ENCODE peak calls at places on chromosome 1, in six cellular contexts. T is GM23338, U is iPS DF 6.9, C is MM.1S, S is IMR-90, P is psoas muscle. I is an unnamed sample. For H3K4me1, the result is how much of the 10 kb centered on the place peaks cover.

GRCh38 chr1:209648931-209649776 is 3.1 kb downstream of the LAMB3 start:
- DNase-seq in P (no peak), S (peak), U (no peak), T (no peak), C (no peak), I (no peak)

GRCh38 chr1:152461544-152461943 is 47.5 kb upstream of the CRNN start:
- DNase-seq in S (peak), U (no peak), T (peak), P (no peak), C (peak), I (peak)

GRCh38 chr1:3453891-3454810 is at the start of gene ARHGEF16:
- DNase-seq in T (peak), C (peak), P (peak), S (peak), U (no peak), I (peak)

GRCh38 chr1:244087611-244088010 is 36.5 kb downstream of the ZBTB18 start:
- DNase-seq in S (no peak), P (no peak), U (no peak), C (no peak), T (no peak), I (no peak)

GRCh38 chr1:10265936-10266335 is 55.6 kb downstream of the KIF1B start:
- DNase-seq in C (no peak), U (no peak), P (no peak), T (no peak), S (no peak), I (no peak)

GRCh38 chr1:8727809-8728213 is 89.6 kb downstream of the RERE start:
- DNase-seq in P (peak), T (no peak), C (no peak), S (no peak), U (no peak), I (no peak)

GRCh38 chr1:114088392-114089299 is 65.0 kb downstream of the SYT6 start:
- DNase-seq in T (peak), U (no peak), S (no peak), C (no peak), P (no peak), I (no peak)

GRCh38 chr1:29849038-29849750 is 612.9 kb downstream of the PTPRU start:
- DNase-seq in S (peak), T (peak), C (peak), P (no peak), U (peak), I (peak)

GRCh38 chr1:14939527-14940284 is 213.8 kb upstream of the TMEM51 start:
- DNase-seq in S (peak), T (no peak), P (no peak), U (no peak), C (no peak), I (no peak)

GRCh38 chr1:243483084-243483845 is 227.4 kb downstream of the SDCCAG8 start:
- DNase-seq in T (peak), S (no peak), U (no peak), C (no peak), P (no peak), I (peak)

GRCh38 chr1:205495237-205495823 is 9.1 kb upstream of the CDK18 start:
- DNase-seq in C (no peak), P (no peak), S (no peak), T (peak), U (no peak), I (no peak)

GRCh38 chr1:245683377-245683716 is 528.6 kb downstream of the KIF26B start:
- DNase-seq in P (no peak), T (no peak), C (no peak), S (no peak), U (no peak), I (no peak)

GRCh38 chr1:224427346-224427745 is 7.3 kb downstream of the WDR26 start:
- DNase-seq in U (no peak), T (no peak), P (no peak), S (peak), C (no peak), I (no peak)

GRCh38 chr1:64569376-64569775 is 99.4 kb downstream of the CACHD1 start:
- DNase-seq in P (no peak), T (no peak), S (no peak), U (no peak), C (no peak), I (no peak)

GRCh38 chr1:156684227-156684782 is 7.1 kb upstream of the NES start:
- DNase-seq in C (no peak), S (peak), P (no peak), U (no peak), T (no peak), I (no peak)

GRCh38 chr1:100628631-100629081 is 90.7 kb downstream of the GPR88 start:
- DNase-seq in T (no peak), U (no peak), C (no peak), S (peak), P (no peak), I (no peak)

GRCh38 chr1:3852711-3853498 is 4.1 kb downstream of the CEP104 start:
- DNase-seq in C (no peak), S (no peak), U (no peak), P (no peak), T (peak), I (no peak)

GRCh38 chr1:6013491-6013890 is 21.3 kb upstream of the NPHP4 start:
- DNase-seq in P (no peak), U (no peak), C (no peak), S (no peak), T (no peak), I (no peak)

GRCh38 chr1:19869929-19870328 is 12.3 kb upstream of the OTUD3 start:
- DNase-seq in C (no peak), U (no peak), S (peak), T (no peak), P (no peak), I (no peak)

GRCh38 chr1:243364866-243365265 is 109.0 kb downstream of the SDCCAG8 start:
- DNase-seq in P (no peak), U (no peak), T (no peak), S (no peak), C (no peak), I (no peak)

GRCh38 chr1:218347713-218348627 is 2.8 kb downstream of the TGFB2 start:
- DNase-seq in P (no peak), T (peak), U (no peak), C (no peak), S (peak), I (peak)

GRCh38 chr1:167861664-167862381 is 52.1 kb downstream of the ADCY10 start:
- DNase-seq in T (no peak), S (no peak), U (no peak), P (no peak), C (no peak), I (no peak)

GRCh38 chr1:116941670-116942069 is 32.0 kb downstream of the PTGFRN start:
- DNase-seq in T (no peak), C (no peak), P (no peak), U (no peak), S (no peak), I (no peak)

GRCh38 chr1:180773210-180773865 is 139.4 kb upstream of the KIAA1614 start:
- DNase-seq in C (no peak), P (no peak), S (peak), U (no peak), T (no peak), I (no peak)

GRCh38 chr1:71252900-71253299 is 172.1 kb upstream of the ZRANB2 start:
- DNase-seq in U (no peak), T (no peak), C (no peak), P (no peak), S (no peak), I (no peak)

GRCh38 chr1:159771501-159771900 is 9.3 kb upstream of the DUSP23 start:
- DNase-seq in U (no peak), P (no peak), S (no peak), T (no peak), C (no peak), I (no peak)

GRCh38 chr1:159737238-159737637 is 22.8 kb upstream of the CRP start:
- DNase-seq in P (no peak), C (no peak), S (no peak), U (no peak), T (no peak), I (no peak)

GRCh38 chr1:83996621-83997020 is 2.3 kb downstream of the TTLL7 start:
- DNase-seq in T (no peak), S (peak), C (no peak), U (no peak), P (no peak), I (no peak)

GRCh38 chr1:43861337-43861736 is 72.3 kb upstream of the ARTN start:
- DNase-seq in T (no peak), U (no peak), C (no peak), P (no peak), S (peak), I (no peak)

GRCh38 chr1:21149430-21149861 is 27.3 kb downstream of the EIF4G3 start:
- DNase-seq in C (no peak), U (no peak), P (no peak), S (peak), T (no peak), I (no peak)

GRCh38 chr1:192474080-192474683 is 101.4 kb upstream of the RGS1 start:
- DNase-seq in S (peak), P (no peak), U (no peak), T (peak), C (peak), I (no peak)

GRCh38 chr1:40130892-40131291 is 30.3 kb upstream of the RLF start:
- DNase-seq in T (no peak), U (no peak), C (no peak), S (no peak), P (no peak), I (no peak)

GRCh38 chr1:84726593-84727275 is 36.5 kb upstream of the SSX2IP start:
- DNase-seq in T (no peak), C (no peak), U (no peak), P (no peak), S (peak), I (no peak)

GRCh38 chr1:213985181-213986019 is 2.4 kb upstream of the PROX1 start:
- DNase-seq in P (no peak), U (no peak), C (no peak), S (no peak), T (peak), I (no peak)

GRCh38 chr1:8061210-8061609 is 35.1 kb upstream of the ERRFI1 start:
- DNase-seq in U (no peak), S (peak), T (no peak), P (no peak), C (no peak), I (peak)

GRCh38 chr1:205812271-205812877 is 624 bp downstream of the SLC41A1 start:
- DNase-seq in C (peak), U (no peak), T (peak), S (peak), P (no peak), I (peak)

GRCh38 chr1:115364776-115365155 is 26.7 kb upstream of the NGF start:
- DNase-seq in P (no peak), U (no peak), S (no peak), C (no peak), T (no peak), I (no peak)

GRCh38 chr1:45442272-45442671 is 48.7 kb downstream of the TESK2 start:
- DNase-seq in C (no peak), P (no peak), S (peak), T (no peak), U (no peak), I (no peak)

GRCh38 chr1:96596226-96596625 is 125.4 kb upstream of the PTBP2 start:
- DNase-seq in S (peak), U (peak), T (peak), P (peak), C (peak), I (peak)

GRCh38 chr1:212915245-212916091 is 34.9 kb upstream of the VASH2 start:
- DNase-seq in S (peak), C (no peak), U (no peak), P (peak), T (peak), I (peak)

GRCh38 chr1:212917134-212917485 is 33.2 kb upstream of the VASH2 start:
- DNase-seq in T (no peak), U (no peak), S (no peak), P (no peak), C (no peak), I (no peak)

GRCh38 chr1:212916395-212917133 is 33.8 kb upstream of the VASH2 start:
- DNase-seq in P (peak), C (no peak), S (peak), U (peak), T (peak), I (peak)

GRCh38 chr1:212917858-212918257 is 32.5 kb upstream of the VASH2 start:
- DNase-seq in U (no peak), S (no peak), P (no peak), C (no peak), T (no peak), I (no peak)

DNA sequence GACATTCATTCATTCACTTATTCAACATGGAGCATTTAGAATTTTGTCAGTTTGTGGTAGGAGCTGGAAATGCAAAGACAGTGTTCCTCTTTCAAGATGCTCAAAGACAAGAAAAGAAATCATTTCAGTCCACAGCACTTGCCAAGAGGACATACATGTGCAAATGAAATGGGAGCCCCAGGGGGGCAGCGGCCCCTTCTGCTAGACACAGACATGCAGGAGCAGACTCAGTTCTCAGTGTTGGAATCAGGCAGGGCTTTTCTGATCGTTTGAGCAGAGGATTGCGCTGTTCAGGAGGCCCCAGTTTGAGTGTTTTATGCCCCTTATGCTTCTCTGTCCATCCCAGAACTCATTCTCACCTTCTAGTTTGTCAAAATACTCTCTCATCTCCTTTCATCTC is 35.6 kb upstream of the VASH2 start:
- DNase-seq in U (no peak), S (no peak), C (no peak), P (no peak), T (peak), I (no peak)
- H3K4me1 ChIP-seq in U (under half), S (under half), C (under half), P (under half), T (under half), I (under half)

GRCh38 chr1:26274801-26275425 is 5.0 kb upstream of the SH3BGRL3 start:
- DNase-seq in T (no peak), U (no peak), S (peak), C (no peak), P (no peak), I (no peak)
- H3K4me3 ChIP-seq in T (no peak), U (no peak), S (no peak), C (no peak), P (no peak), I (no peak)

GRCh38 chr1:153549741-153550397 is 811 bp upstream of the S100A3 start:
- DNase-seq in P (no peak), C (no peak), S (no peak), T (no peak), U (no peak), I (no peak)
- H3K4me1 ChIP-seq in P (under half), C (under half), S (under half), T (under half), U (under half), I (half or more)

DNA sequence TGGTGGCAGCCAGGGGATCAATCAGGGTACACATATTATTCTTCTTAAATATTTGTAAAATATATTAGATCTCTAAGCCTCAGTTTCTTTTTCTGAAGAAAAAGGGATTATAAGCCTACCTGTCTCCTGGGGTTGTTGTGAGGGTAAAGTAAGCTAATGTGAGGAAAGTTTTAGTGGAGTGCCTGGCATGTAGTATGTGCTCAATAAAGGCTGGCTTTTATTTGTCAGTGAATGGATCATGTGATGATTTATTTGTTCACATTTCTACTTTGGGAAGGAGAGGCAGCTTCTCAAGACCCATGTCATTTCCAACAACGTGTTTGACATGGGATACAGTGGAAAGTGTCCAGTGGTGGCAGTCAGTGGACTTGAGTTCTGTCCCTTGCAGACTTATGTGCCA is 12.4 kb upstream of the RBM15 start:
- DNase-seq in T (no peak), U (no peak), C (no peak), P (no peak), S (no peak), I (no peak)
- H3K4me3 ChIP-seq in T (no peak), U (no peak), C (no peak), P (no peak), S (no peak), I (no peak)

DNA sequence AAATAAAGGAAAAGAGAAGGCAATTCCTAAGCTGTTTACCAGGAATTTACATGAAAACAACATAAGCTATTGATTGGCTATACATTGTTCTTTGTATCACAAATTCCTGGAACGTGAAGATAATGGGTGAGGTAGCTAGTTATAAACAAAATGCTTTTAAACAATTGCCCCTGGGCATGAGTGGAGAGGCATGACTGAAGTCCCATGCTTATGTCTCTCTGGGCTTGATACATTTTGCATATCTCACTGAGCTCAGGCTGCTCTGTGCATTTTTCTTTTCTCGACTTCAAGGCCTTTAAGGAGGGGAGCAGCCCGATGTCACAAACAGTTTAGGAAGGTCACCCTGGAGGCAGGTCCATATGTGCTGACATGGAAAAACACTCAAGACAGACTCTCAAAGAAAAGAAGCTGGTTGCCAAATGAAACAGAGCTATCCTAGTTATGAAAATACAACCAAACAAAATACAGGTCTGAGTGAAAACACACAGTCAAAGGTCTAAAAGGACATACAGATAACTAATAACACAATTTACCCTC is 80.1 kb upstream of the PUM1 start:
- DNase-seq in S (no peak), P (no peak), U (no peak), C (no peak), T (no peak), I (no peak)
- H3K4me1 ChIP-seq in S (under half), P (under half), U (under half), C (under half), T (under half), I (under half)

I was measured in thyroid gland.